ENCODE peak calls at places on chromosomes 5 and 9, in four cellular contexts. L, Q, M and N are unnamed samples.

GRCh38 chr9:37029776-37030590 is 4.1 kb downstream of the PAX5 start:
- DNase-seq in Q (no peak), L (no peak), M (no peak), N (peak; percentile 32)

GRCh38 chr5:56190500-56190899 is 42.6 kb downstream of the ANKRD55 start:
- DNase-seq in Q (peak; percentile 89), L (no peak), M (peak; percentile 64), N (peak; percentile 35)

GRCh38 chr9:33818832-33819500 is 2.0 kb downstream of the UBE2R2 start:
- DNase-seq in M (peak; percentile 34), L (no peak), Q (peak; percentile 59), N (no peak)

GRCh38 chr5:17436766-17437221 is 61.2 kb upstream of the TAF11L2 start:
- DNase-seq in L (no peak), M (no peak), Q (no peak), N (no peak)

GRCh38 chr5:132648355-132648754 is 9.6 kb upstream of the IL13 start:
- DNase-seq in M (no peak), Q (no peak), L (no peak), N (no peak)

GRCh38 chr5:41526699-41527098 is 16.3 kb upstream of the PLCXD3 start:
- DNase-seq in M (no peak), L (no peak), Q (no peak), N (no peak)

GRCh38 chr9:76927540-76928240 is 21.8 kb upstream of the PRUNE2 start:
- DNase-seq in Q (peak; percentile 61), M (peak; percentile 17), L (no peak), N (no peak)

GRCh38 chr5:111478266-111478665 is 34.1 kb downstream of the STARD4 start:
- DNase-seq in L (no peak), M (no peak), Q (no peak), N (no peak)